ENCODE peak calls at places on chromosomes 11 and 22, in seven cellular contexts. One of them, this sample, is unnamed.

GRCh38 chr11:111105566-111105965 is 140.0 kb upstream of the POU2AF2 start:
- DNase-seq in HCT116: no peak
- DNase-seq in body of pancreas: no peak
- DNase-seq in cardiac fibroblast: peak; percentile 19
- DNase-seq in AG04449: no peak
- DNase-seq in astrocyte of the spinal cord: peak; percentile 14
- DNase-seq in HL-60: no peak
- DNase-seq in this sample: no peak

GRCh38 chr11:3165152-3165705 is at the start of gene OSBPL5:
- DNase-seq in cardiac fibroblast: peak; percentile 53
- DNase-seq in HL-60: peak; percentile 71
- DNase-seq in body of pancreas: peak; percentile 85
- DNase-seq in HCT116: no peak
- DNase-seq in astrocyte of the spinal cord: peak; percentile 62
- DNase-seq in AG04449: no peak
- DNase-seq in this sample: no peak

GRCh38 chr11:69696749-69697488 is 6.9 kb downstream of the FGF19 start:
- DNase-seq in HL-60: no peak
- DNase-seq in astrocyte of the spinal cord: no peak
- DNase-seq in HCT116: no peak
- DNase-seq in AG04449: no peak
- DNase-seq in cardiac fibroblast: no peak
- DNase-seq in body of pancreas: no peak
- DNase-seq in this sample: no peak

GRCh38 chr11:70482529-70482917 is 84.2 kb downstream of the CTTN start:
- DNase-seq in cardiac fibroblast: peak; percentile 13
- DNase-seq in HL-60: no peak
- DNase-seq in astrocyte of the spinal cord: peak; percentile 45
- DNase-seq in body of pancreas: no peak
- DNase-seq in HCT116: no peak
- DNase-seq in AG04449: no peak
- DNase-seq in this sample: peak; percentile 72

GRCh38 chr11:84212467-84213390 is 926.6 kb upstream of the CCDC90B start:
- DNase-seq in AG04449: no peak
- DNase-seq in cardiac fibroblast: no peak
- DNase-seq in HCT116: no peak
- DNase-seq in body of pancreas: no peak
- DNase-seq in astrocyte of the spinal cord: no peak
- DNase-seq in HL-60: no peak
- DNase-seq in this sample: no peak

GRCh38 chr11:62665075-62665629 is at the start of the genes C11orf98 and CSKMT:
- DNase-seq in astrocyte of the spinal cord: peak; percentile 95
- DNase-seq in HCT116: peak; percentile 84
- DNase-seq in HL-60: peak; percentile 96
- DNase-seq in body of pancreas: peak; percentile 94
- DNase-seq in AG04449: no peak
- DNase-seq in cardiac fibroblast: peak; percentile 93
- DNase-seq in this sample: no peak

GRCh38 chr11:112162761-112163669 is 879 bp downstream of the IL18 start:
- DNase-seq in HCT116: no peak
- DNase-seq in cardiac fibroblast: peak; percentile 33
- DNase-seq in HL-60: no peak
- DNase-seq in astrocyte of the spinal cord: peak; percentile 60
- DNase-seq in AG04449: peak; percentile 17
- DNase-seq in body of pancreas: no peak
- DNase-seq in this sample: no peak

GRCh38 chr11:134503596-134503995 is 91.6 kb upstream of the B3GAT1 start:
- DNase-seq in HL-60: no peak
- DNase-seq in HCT116: no peak
- DNase-seq in astrocyte of the spinal cord: no peak
- DNase-seq in cardiac fibroblast: no peak
- DNase-seq in body of pancreas: no peak
- DNase-seq in AG04449: no peak
- DNase-seq in this sample: no peak

GRCh38 chr11:18798941-18799469 is 7.4 kb upstream of the PTPN5 start:
- DNase-seq in HL-60: no peak
- DNase-seq in HCT116: no peak
- DNase-seq in astrocyte of the spinal cord: no peak
- DNase-seq in AG04449: no peak
- DNase-seq in cardiac fibroblast: peak; percentile 26
- DNase-seq in body of pancreas: no peak
- DNase-seq in this sample: no peak

GRCh38 chr11:9573775-9574555 is 495 bp downstream of the WEE1 start:
- DNase-seq in cardiac fibroblast: no peak
- DNase-seq in astrocyte of the spinal cord: no peak
- DNase-seq in HCT116: no peak
- DNase-seq in AG04449: no peak
- DNase-seq in body of pancreas: peak; percentile 48
- DNase-seq in HL-60: peak; percentile 38
- DNase-seq in this sample: no peak

GRCh38 chr11:2664331-2664730 is 35.5 kb downstream of the KCNQ1OT1 start:
- DNase-seq in body of pancreas: no peak
- DNase-seq in astrocyte of the spinal cord: no peak
- DNase-seq in cardiac fibroblast: no peak
- DNase-seq in HL-60: no peak
- DNase-seq in HCT116: no peak
- DNase-seq in AG04449: no peak
- DNase-seq in this sample: no peak

GRCh38 chr11:57776577-57776976 is 15.0 kb downstream of the CTNND1 start:
- DNase-seq in HCT116: no peak
- DNase-seq in HL-60: no peak
- DNase-seq in AG04449: no peak
- DNase-seq in body of pancreas: no peak
- DNase-seq in astrocyte of the spinal cord: no peak
- DNase-seq in cardiac fibroblast: no peak
- DNase-seq in this sample: no peak

GRCh38 chr11:8192016-8192895 is 23.4 kb upstream of the RIC3 start:
- DNase-seq in astrocyte of the spinal cord: peak; percentile 59
- DNase-seq in AG04449: peak; percentile 12
- DNase-seq in HL-60: peak; percentile 53
- DNase-seq in HCT116: peak; percentile 41
- DNase-seq in cardiac fibroblast: peak; percentile 74
- DNase-seq in body of pancreas: peak; percentile 79
- DNase-seq in this sample: peak; percentile 24

GRCh38 chr11:65181569-65182257 is at the start of gene CAPN1:
- DNase-seq in HCT116: peak; percentile 87
- DNase-seq in AG04449: peak; percentile 31
- DNase-seq in body of pancreas: peak; percentile 89
- DNase-seq in HL-60: peak; percentile 88
- DNase-seq in cardiac fibroblast: peak; percentile 89
- DNase-seq in astrocyte of the spinal cord: peak; percentile 85
- DNase-seq in this sample: no peak

GRCh38 chr22:20118572-20119020 is 1.6 kb upstream of the TRMT2A start:
- DNase-seq in cardiac fibroblast: no peak
- DNase-seq in body of pancreas: no peak
- DNase-seq in astrocyte of the spinal cord: no peak
- DNase-seq in AG04449: no peak
- DNase-seq in HL-60: no peak
- DNase-seq in HCT116: no peak
- DNase-seq in this sample: no peak

GRCh38 chr22:50129121-50129734 is 39.4 kb downstream of the MOV10L1 start:
- DNase-seq in HCT116: no peak
- DNase-seq in AG04449: no peak
- DNase-seq in cardiac fibroblast: no peak
- DNase-seq in body of pancreas: no peak
- DNase-seq in astrocyte of the spinal cord: peak; percentile 74
- DNase-seq in HL-60: no peak
- DNase-seq in this sample: no peak

GRCh38 chr11:134741453-134742227 is 329.6 kb upstream of the B3GAT1 start:
- DNase-seq in cardiac fibroblast: peak; percentile 4
- DNase-seq in HCT116: no peak
- DNase-seq in AG04449: no peak
- DNase-seq in astrocyte of the spinal cord: peak; percentile 22
- DNase-seq in HL-60: no peak
- DNase-seq in body of pancreas: no peak
- DNase-seq in this sample: no peak

GRCh38 chr11:131880279-131880678 is 509.9 kb downstream of the NTM start:
- DNase-seq in HL-60: no peak
- DNase-seq in cardiac fibroblast: no peak
- DNase-seq in body of pancreas: no peak
- DNase-seq in AG04449: no peak
- DNase-seq in HCT116: no peak
- DNase-seq in astrocyte of the spinal cord: no peak
- DNase-seq in this sample: no peak

GRCh38 chr22:35258144-35258988 is 1.1 kb downstream of the HMGXB4 start:
- DNase-seq in cardiac fibroblast: peak; percentile 22
- DNase-seq in astrocyte of the spinal cord: peak; percentile 15
- DNase-seq in body of pancreas: peak; percentile 11
- DNase-seq in AG04449: no peak
- DNase-seq in HL-60: no peak
- DNase-seq in HCT116: no peak
- DNase-seq in this sample: peak; percentile 9

GRCh38 chr11:110253525-110253924 is 42.9 kb downstream of the RDX start:
- DNase-seq in AG04449: no peak
- DNase-seq in HCT116: no peak
- DNase-seq in cardiac fibroblast: no peak
- DNase-seq in HL-60: no peak
- DNase-seq in body of pancreas: no peak
- DNase-seq in astrocyte of the spinal cord: no peak
- DNase-seq in this sample: no peak

GRCh38 chr11:63765688-63766241 is 2.8 kb downstream of the ZFTA start:
- DNase-seq in body of pancreas: no peak
- DNase-seq in cardiac fibroblast: no peak
- DNase-seq in HCT116: no peak
- DNase-seq in astrocyte of the spinal cord: no peak
- DNase-seq in AG04449: no peak
- DNase-seq in HL-60: no peak
- DNase-seq in this sample: no peak

GRCh38 chr22:50399751-50400331 is 56.7 kb downstream of the PPP6R2 start:
- DNase-seq in HL-60: peak; percentile 52
- DNase-seq in AG04449: no peak
- DNase-seq in body of pancreas: peak; percentile 56
- DNase-seq in cardiac fibroblast: peak; percentile 22
- DNase-seq in HCT116: peak; percentile 3
- DNase-seq in astrocyte of the spinal cord: no peak
- DNase-seq in this sample: no peak

GRCh38 chr22:44765571-44766285 is 13.4 kb downstream of the ARHGAP8 start:
- DNase-seq in HL-60: no peak
- DNase-seq in AG04449: no peak
- DNase-seq in body of pancreas: peak; percentile 65
- DNase-seq in cardiac fibroblast: no peak
- DNase-seq in HCT116: no peak
- DNase-seq in astrocyte of the spinal cord: no peak
- DNase-seq in this sample: no peak

GRCh38 chr11:79087238-79087956 is 353.4 kb downstream of the TENM4 start:
- DNase-seq in HL-60: no peak
- DNase-seq in cardiac fibroblast: peak; percentile 24
- DNase-seq in astrocyte of the spinal cord: peak; percentile 81
- DNase-seq in AG04449: peak; percentile 65
- DNase-seq in body of pancreas: no peak
- DNase-seq in HCT116: no peak
- DNase-seq in this sample: peak; percentile 21

GRCh38 chr11:78838417-78838816 is 263.8 kb upstream of the NARS2 start:
- DNase-seq in cardiac fibroblast: no peak
- DNase-seq in astrocyte of the spinal cord: no peak
- DNase-seq in AG04449: no peak
- DNase-seq in HCT116: peak; percentile 6
- DNase-seq in body of pancreas: no peak
- DNase-seq in HL-60: no peak
- DNase-seq in this sample: no peak

GRCh38 chr11:101453682-101454081 is 130.1 kb downstream of the TRPC6 start:
- DNase-seq in HCT116: no peak
- DNase-seq in astrocyte of the spinal cord: peak; percentile 28
- DNase-seq in AG04449: no peak
- DNase-seq in cardiac fibroblast: peak; percentile 58
- DNase-seq in HL-60: no peak
- DNase-seq in body of pancreas: no peak
- DNase-seq in this sample: no peak

GRCh38 chr11:117610901-117611300 is 186.1 kb downstream of the DSCAML1 start:
- DNase-seq in body of pancreas: no peak
- DNase-seq in HL-60: no peak
- DNase-seq in astrocyte of the spinal cord: peak; percentile 8
- DNase-seq in cardiac fibroblast: no peak
- DNase-seq in HCT116: no peak
- DNase-seq in AG04449: no peak
- DNase-seq in this sample: no peak

GRCh38 chr11:125076378-125076945 is 13.4 kb downstream of the SLC37A2 start:
- DNase-seq in body of pancreas: no peak
- DNase-seq in cardiac fibroblast: no peak
- DNase-seq in HCT116: no peak
- DNase-seq in AG04449: no peak
- DNase-seq in astrocyte of the spinal cord: no peak
- DNase-seq in HL-60: no peak
- DNase-seq in this sample: no peak
- H3K4me3 ChIP-seq in body of pancreas: no peak overlapping the region
- H3K4me3 ChIP-seq in cardiac fibroblast: no peak overlapping the region
- H3K4me3 ChIP-seq in HCT116: no peak overlapping the region
- H3K4me3 ChIP-seq in AG04449: no peak overlapping the region
- H3K4me3 ChIP-seq in astrocyte of the spinal cord: no peak overlapping the region
- H3K4me3 ChIP-seq in HL-60: no peak overlapping the region
- H3K4me3 ChIP-seq in this sample: no peak overlapping the region

GRCh38 chr11:13152736-13153541 is 124.7 kb upstream of the BMAL1 start:
- DNase-seq in AG04449: no peak
- DNase-seq in cardiac fibroblast: peak; percentile 56
- DNase-seq in body of pancreas: no peak
- DNase-seq in HCT116: no peak
- DNase-seq in astrocyte of the spinal cord: peak; percentile 38
- DNase-seq in HL-60: no peak
- DNase-seq in this sample: no peak
- TF ChIP-seq CTCF in AG04449: peak; percentile 42
- TF ChIP-seq CTCF in cardiac fibroblast: peak; percentile 48
- TF ChIP-seq CTCF in body of pancreas: peak; percentile 63
- TF ChIP-seq CTCF in HCT116: peak; percentile 84
- TF ChIP-seq CTCF in astrocyte of the spinal cord: peak; percentile 66
- TF ChIP-seq CTCF in HL-60: no peak
- TF ChIP-seq CTCF in this sample: peak; percentile 54

GRCh38 chr11:122421684-122422083 is 233.8 kb upstream of the UBASH3B start:
- DNase-seq in body of pancreas: no peak
- DNase-seq in cardiac fibroblast: no peak
- DNase-seq in HCT116: no peak
- DNase-seq in HL-60: no peak
- DNase-seq in AG04449: no peak
- DNase-seq in astrocyte of the spinal cord: no peak
- DNase-seq in this sample: no peak
- H3K4me3 ChIP-seq in body of pancreas: no peak overlapping the region
- H3K4me3 ChIP-seq in cardiac fibroblast: no peak overlapping the region
- H3K4me3 ChIP-seq in HCT116: no peak overlapping the region
- H3K4me3 ChIP-seq in HL-60: no peak overlapping the region
- H3K4me3 ChIP-seq in AG04449: no peak overlapping the region
- H3K4me3 ChIP-seq in astrocyte of the spinal cord: no peak overlapping the region
- H3K4me3 ChIP-seq in this sample: no peak overlapping the region

GRCh38 chr11:72471005-72471898 is 36.9 kb upstream of the CLPB start:
- DNase-seq in HL-60: peak; percentile 66
- DNase-seq in cardiac fibroblast: peak; percentile 83
- DNase-seq in astrocyte of the spinal cord: peak; percentile 71
- DNase-seq in AG04449: no peak
- DNase-seq in HCT116: peak; percentile 61
- DNase-seq in body of pancreas: peak; percentile 69
- DNase-seq in this sample: peak; percentile 23

GRCh38 chr11:72470386-72470785 is 36.1 kb upstream of the CLPB start:
- DNase-seq in body of pancreas: no peak
- DNase-seq in astrocyte of the spinal cord: no peak
- DNase-seq in HCT116: no peak
- DNase-seq in HL-60: no peak
- DNase-seq in AG04449: no peak
- DNase-seq in cardiac fibroblast: no peak
- DNase-seq in this sample: no peak

DNA sequence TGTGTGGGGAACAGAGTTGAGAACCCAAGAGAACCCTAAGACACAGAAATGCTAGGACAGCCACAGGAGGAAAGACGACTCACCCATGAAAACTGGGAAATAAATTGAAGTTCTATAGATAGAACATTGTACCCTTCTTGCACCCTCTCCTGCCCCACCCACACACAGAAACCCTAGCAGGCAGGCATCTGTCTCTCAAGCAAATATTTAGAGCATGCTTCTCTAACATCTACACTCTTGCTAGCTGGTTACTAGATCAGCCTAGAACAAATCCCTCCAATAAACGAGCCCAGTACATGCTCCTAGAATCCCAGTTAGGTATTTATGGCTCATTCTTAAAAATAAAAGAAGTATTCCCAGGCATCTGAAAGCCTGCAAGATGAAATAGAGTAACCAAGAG is 32.1 kb upstream of the CLPB start:
- DNase-seq in body of pancreas: no peak
- DNase-seq in astrocyte of the spinal cord: no peak
- DNase-seq in HCT116: no peak
- DNase-seq in cardiac fibroblast: no peak
- DNase-seq in AG04449: no peak
- DNase-seq in HL-60: no peak
- DNase-seq in this sample: no peak
- TF ChIP-seq CTCF in body of pancreas: no peak
- TF ChIP-seq CTCF in astrocyte of the spinal cord: no peak
- TF ChIP-seq CTCF in HCT116: no peak
- TF ChIP-seq CTCF in cardiac fibroblast: no peak
- TF ChIP-seq CTCF in AG04449: no peak
- TF ChIP-seq CTCF in HL-60: no peak
- TF ChIP-seq CTCF in this sample: no peak